ENCODE peak calls at places on chromosomes 11 and 22, in four cellular contexts. B is K562, U is WTC11, J is HepG2. R is an unnamed sample.

GRCh38 chr11:95795627-95796308 is 5.5 kb downstream of the CEP57 start:
- DNase-seq in B (no peak), U (no peak), J (peak), R (no peak)

GRCh38 chr11:120547871-120548681 is 36.5 kb downstream of the GRIK4 start:
- DNase-seq in B (no peak), U (no peak), J (peak), R (peak)

GRCh38 chr11:1548221-1549070 is 23.6 kb downstream of the DUSP8 start:
- DNase-seq in B (peak), U (peak), J (no peak), R (peak)

GRCh38 chr11:68750197-68750987 is 928 bp downstream of the TESMIN start:
- DNase-seq in B (peak), U (peak), J (no peak), R (no peak)

GRCh38 chr22:38570841-38571364 is 920 bp upstream of the DMC1 start:
- DNase-seq in B (no peak), U (peak), J (no peak), R (peak)

GRCh38 chr11:47052165-47052564 is 115.6 kb downstream of the CSTPP1 start:
- DNase-seq in B (no peak), U (no peak), J (no peak), R (no peak)

GRCh38 chr11:58592760-58593472 is 14.1 kb downstream of the ZFP91 start:
- DNase-seq in B (no peak), U (no peak), J (no peak), R (no peak)

GRCh38 chr11:47078751-47079524 is 97.7 kb downstream of the ARFGAP2 start:
- DNase-seq in B (no peak), U (no peak), J (no peak), R (no peak)

GRCh38 chr11:27166130-27166529 is 125.5 kb downstream of the BBOX1 start:
- DNase-seq in B (no peak), U (no peak), J (no peak), R (no peak)

DNA sequence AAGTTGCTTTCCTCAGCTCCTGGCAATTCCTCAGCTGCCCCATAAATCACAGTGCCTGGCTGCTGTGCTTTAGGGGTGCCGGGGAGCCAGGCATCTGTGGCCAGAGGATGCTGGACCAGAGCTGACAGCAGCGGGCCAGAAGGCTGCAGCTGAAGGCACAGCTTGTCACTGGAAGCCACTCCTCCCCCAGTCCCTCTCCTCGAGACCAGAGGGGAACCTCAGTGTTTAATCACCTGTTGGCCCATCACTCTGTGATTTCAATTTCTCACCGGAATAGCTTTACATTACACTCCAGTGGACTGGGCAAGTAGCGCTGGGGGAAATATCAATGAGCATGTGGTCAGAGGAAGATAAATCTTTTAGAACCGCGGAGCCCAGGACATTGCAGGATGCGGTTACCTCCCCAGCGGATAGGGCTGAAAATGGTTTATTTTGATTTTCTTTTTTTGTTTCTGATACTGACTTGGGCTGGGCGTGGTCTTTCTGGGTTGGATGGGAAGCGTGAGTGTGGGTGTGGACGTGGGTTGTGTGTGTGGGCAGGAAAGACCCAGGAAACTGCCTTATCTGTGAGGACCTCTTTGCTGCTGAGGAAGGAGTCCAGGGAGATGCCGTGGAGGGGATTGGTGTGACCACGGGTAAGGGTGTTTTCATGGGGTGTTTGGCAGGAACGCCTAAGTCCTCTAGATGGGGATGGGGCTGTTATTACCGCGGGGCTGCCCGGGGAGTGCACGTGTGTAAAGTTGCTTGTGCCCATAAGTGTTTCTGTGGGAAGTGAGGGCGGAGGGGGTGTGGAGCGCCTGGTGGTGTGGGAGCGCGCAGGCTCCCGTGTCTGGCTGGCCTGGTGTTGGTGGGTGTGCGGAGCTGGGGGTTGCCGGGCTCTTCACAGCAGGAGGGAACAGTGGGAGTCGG is 4.0 kb downstream of the DAGLA start:
- DNase-seq in B (no peak), U (no peak), J (no peak), R (no peak)
- TF ChIP-seq HMGXB4 in B (no peak), U (no peak), J (no peak), R (no peak)

DNA sequence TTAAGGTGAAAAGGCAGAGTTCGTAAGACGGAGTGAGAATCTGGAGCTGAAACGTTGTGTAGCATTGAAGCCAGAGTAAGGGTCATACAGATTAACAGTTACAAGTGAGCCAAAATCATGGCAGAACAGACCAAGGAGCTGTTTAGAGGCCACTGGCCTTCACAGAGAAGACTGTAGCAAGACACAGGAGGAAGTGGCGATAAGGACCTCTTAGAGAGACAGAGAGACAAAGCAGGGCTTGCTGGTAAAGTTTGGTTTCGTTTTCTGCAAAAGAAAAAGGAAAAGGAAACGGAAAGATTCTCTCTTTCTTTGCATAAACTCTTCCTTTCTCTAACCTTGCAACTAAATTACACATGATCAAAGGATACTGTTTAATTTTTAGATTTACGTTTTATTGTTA is 83.0 kb downstream of the AASDHPPT start:
- DNase-seq in B (no peak), U (no peak), J (no peak), R (no peak)
- TF ChIP-seq HMGXB4 in B (no peak), U (no peak), J (no peak), R (no peak)

GRCh38 chr22:27844256-27844655 is 42.7 kb upstream of the MN1 start:
- DNase-seq in B (no peak), U (no peak), J (no peak), R (no peak)

GRCh38 chr22:27844656-27845602 is 43.4 kb upstream of the MN1 start:
- DNase-seq in B (no peak), U (no peak), J (no peak), R (no peak)

GRCh38 chr22:27843441-27843840 is 41.9 kb upstream of the MN1 start:
- DNase-seq in B (no peak), U (no peak), J (no peak), R (no peak)

GRCh38 chr22:27842236-27842993 is 40.9 kb upstream of the MN1 start:
- DNase-seq in B (no peak), U (no peak), J (no peak), R (no peak)

DNA sequence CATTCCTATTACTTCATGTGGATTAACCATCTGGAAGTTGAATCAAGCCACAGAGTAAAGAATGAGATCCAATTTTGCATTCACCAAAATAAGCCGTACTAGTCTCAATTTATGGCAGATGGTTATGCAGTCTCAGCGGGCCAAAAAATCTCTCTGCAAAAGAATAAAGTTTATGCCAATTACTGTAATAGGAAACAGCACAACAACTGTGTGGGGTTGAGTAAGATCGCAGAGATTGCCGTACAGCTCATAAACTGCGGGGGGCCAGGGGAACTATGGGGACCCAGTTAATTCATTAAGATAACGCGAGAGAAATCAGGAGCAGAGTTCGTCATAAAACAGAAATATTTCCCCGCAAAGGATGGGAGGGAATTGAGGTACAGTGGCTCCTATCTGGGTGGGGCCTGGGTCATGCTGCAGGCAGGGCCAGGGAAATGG is 41.5 kb upstream of the MN1 start:
- DNase-seq in B (no peak), U (no peak), J (no peak), R (no peak)
- TF ChIP-seq HMGXB4 in B (no peak), U (no peak), J (no peak), R (no peak)

GRCh38 chr11:64122411-64123101 is 43.4 kb downstream of the MACROD1 start:
- DNase-seq in B (no peak), U (no peak), J (no peak), R (no peak)
- TF ChIP-seq HMGXB4 in B (no peak), U (no peak), J (no peak), R (no peak)

GRCh38 chr22:31210830-31211503 is 1.1 kb upstream of the LIMK2 start:
- DNase-seq in B (no peak), U (no peak), J (peak), R (no peak)
- TF ChIP-seq HMGXB4 in B (no peak), U (no peak), J (no peak), R (no peak)

GRCh38 chr11:119167933-119168332 is 592 bp upstream of the NLRX1 start:
- DNase-seq in B (no peak), U (no peak), J (peak), R (no peak)

GRCh38 chr11:119172513-119172912 is 4.0 kb downstream of the NLRX1 start:
- DNase-seq in B (peak), U (no peak), J (no peak), R (no peak)

GRCh38 chr11:119168471-119169271 is at the start of gene NLRX1:
- DNase-seq in B (peak), U (peak), J (peak), R (peak)

GRCh38 chr11:119166368-119167076 is 2.0 kb upstream of the NLRX1 start:
- DNase-seq in B (no peak), U (no peak), J (peak), R (peak)

GRCh38 chr11:119169272-119169719 is 771 bp downstream of the NLRX1 start:
- DNase-seq in B (no peak), U (peak), J (peak), R (peak)
- TF ChIP-seq HMGXB4 in B (no peak), U (no peak), J (no peak), R (no peak)

GRCh38 chr22:18078329-18079041 is 695 bp downstream of the PEX26 start:
- DNase-seq in B (peak), U (peak), J (peak), R (peak)
- TF ChIP-seq HMGXB4 in B (no peak), U (no peak), J (no peak), R (no peak)

DNA sequence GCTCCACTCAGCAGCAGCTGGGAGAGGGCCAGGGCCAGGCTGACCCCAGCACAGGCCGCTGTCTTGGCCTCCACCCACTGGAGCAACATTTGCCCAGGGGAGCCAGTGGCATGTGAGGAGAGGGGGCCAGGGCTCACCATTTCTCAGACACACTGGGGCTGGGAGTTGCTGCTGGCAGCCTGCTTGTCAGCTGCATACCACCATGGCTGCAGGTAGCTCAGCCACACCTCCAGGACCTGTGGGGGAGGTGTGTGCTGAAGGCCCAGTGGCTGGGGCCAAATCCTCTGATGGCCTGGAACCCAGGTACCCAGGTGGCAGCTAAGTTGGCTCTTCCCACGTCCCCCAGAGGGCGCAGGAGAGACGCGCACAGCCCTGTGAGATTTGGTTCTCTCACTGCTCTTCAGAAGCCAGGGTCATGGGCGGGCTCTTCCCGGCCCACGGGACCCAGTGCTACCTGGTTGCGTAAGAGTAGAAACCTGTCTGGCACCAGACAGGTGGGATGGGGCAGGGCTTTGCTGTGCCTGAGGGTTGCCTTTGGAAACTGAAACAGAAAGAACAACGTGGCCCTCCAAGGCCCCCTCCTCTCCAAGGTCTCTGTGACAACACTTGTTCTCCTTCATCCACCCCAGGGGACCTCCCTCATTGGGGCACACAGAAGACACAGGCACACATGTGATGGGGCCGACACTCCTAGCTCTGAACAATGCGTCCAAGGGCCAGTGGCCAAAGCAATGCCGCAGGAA is 98.8 kb downstream of the MED15 start:
- DNase-seq in B (peak), U (peak), J (peak), R (peak)
- TF ChIP-seq HMGXB4 in B (no peak), U (no peak), J (no peak), R (no peak)

GRCh38 chr11:34855754-34856095 is 60.5 kb downstream of the APIP start:
- DNase-seq in B (no peak), U (no peak), J (no peak), R (peak)
- TF ChIP-seq HMGXB4 in B (no peak), U (no peak), J (no peak), R (no peak)

R was measured in A549.